ENCODE peak calls at places on chromosomes 3 and 15, in nine cellular contexts. X is HepG2; A is adrenal gland; W is LoVo; Y is NCI-H510A treated with DMSO at 0.1 percent for 48 hours; J is activated CD8-positive, alpha-beta memory T cell treated with anti-CD3 and anti-CD28 coated beads, Interleukin-2, amount 50 U/mL, for 4 hours; S is dermis blood vessel endothelial cell; Q is NCI-H2081; C is CD8-positive, alpha-beta memory T cell. U is an unnamed sample.

GRCh38 chr15:56496635-56497034 is 31.7 kb upstream of the MNS1 start:
- DNase-seq in W (peak), Y (peak), X (peak), J (no peak), S (peak), A (no peak), Q (peak), C (no peak), U (peak)

GRCh38 chr3:188491276-188491687 is 337.3 kb downstream of the LPP start:
- DNase-seq in A (peak), S (peak), C (no peak), W (no peak), J (no peak), Y (no peak), Q (no peak), X (no peak), U (no peak)

GRCh38 chr3:70383360-70383831 is 71.0 kb upstream of the MDFIC2 start:
- DNase-seq in X (no peak), A (no peak), J (no peak), W (no peak), Q (no peak), Y (no peak), S (no peak), C (no peak), U (no peak)

GRCh38 chr3:141955163-141955562 is 78.7 kb downstream of the ATP1B3 start:
- DNase-seq in J (no peak), C (no peak), Q (no peak), W (no peak), X (no peak), Y (no peak), S (no peak), A (no peak), U (no peak)

GRCh38 chr3:63976166-63976861 is 47.0 kb downstream of the PSMD6 start:
- DNase-seq in W (no peak), A (no peak), S (no peak), Y (no peak), X (peak), J (no peak), C (no peak), Q (no peak), U (no peak)

GRCh38 chr15:25611603-25612002 is 172.8 kb upstream of the UBE3A start:
- DNase-seq in S (no peak), Q (no peak), C (no peak), W (no peak), X (no peak), A (no peak), Y (no peak), J (no peak), U (no peak)

GRCh38 chr3:132593950-132594328 is 3.1 kb upstream of the ACKR4 start:
- DNase-seq in W (no peak), X (no peak), J (no peak), C (no peak), Y (no peak), S (peak), A (no peak), Q (no peak), U (no peak)

GRCh38 chr3:80770106-80771079 is 991.1 kb downstream of the GBE1 start:
- DNase-seq in S (no peak), Y (peak), W (no peak), J (no peak), A (no peak), Q (no peak), C (no peak), X (no peak), U (peak)

GRCh38 chr3:10975695-10976234 is 16.8 kb upstream of the SLC6A1 start:
- DNase-seq in X (no peak), J (no peak), W (no peak), Q (no peak), S (no peak), Y (no peak), A (no peak), C (no peak), U (no peak)

GRCh38 chr3:184531580-184532290 is 29.9 kb upstream of the EPHB3 start:
- DNase-seq in A (peak), S (peak), C (no peak), Q (no peak), J (no peak), Y (no peak), X (no peak), W (no peak), U (no peak)

U was measured in NCI-H748 treated with DMSO at 0.1 percent for 48 hours.